ENCODE peak calls at places on chromosome 19, in nine cellular contexts. L, S, D, T, X, B, C, W and E are unnamed samples. For H3K4me1, the result is how much of the 10 kb centered on the place peaks cover.

GRCh38 chr19:5672708-5673459 is 7.4 kb downstream of the MICOS13 start:
- DNase-seq in X (no peak), D (no peak), L (no peak), T (no peak), C (no peak), S (no peak), B (no peak), W (no peak), E (no peak)

GRCh38 chr19:2164020-2164988 is 571 bp downstream of the DOT1L start:
- DNase-seq in D (no peak), C (peak), T (no peak), W (no peak), S (no peak), L (no peak), X (no peak), B (no peak), E (no peak)

GRCh38 chr19:1098177-1099051 is 3.2 kb upstream of the POLR2E start:
- DNase-seq in W (no peak), B (no peak), T (no peak), D (no peak), L (peak), C (peak), X (no peak), S (no peak), E (no peak)

GRCh38 chr19:13012690-13013608 is 17.7 kb downstream of the NFIX start:
- DNase-seq in L (peak), C (peak), T (peak), B (no peak), W (no peak), S (no peak), D (no peak), X (no peak), E (peak)

GRCh38 chr19:3302755-3303154 is 63.6 kb upstream of the NFIC start:
- DNase-seq in C (no peak), X (no peak), B (no peak), D (peak), W (no peak), T (no peak), L (no peak), S (no peak), E (no peak)

GRCh38 chr19:46955114-46955812 is 64.4 kb upstream of the NPAS1 start:
- DNase-seq in L (no peak), D (no peak), B (no peak), X (no peak), T (no peak), C (no peak), S (no peak), W (no peak), E (peak)

GRCh38 chr19:50836543-50837195 is 3.3 kb upstream of the KLK15 start:
- DNase-seq in B (no peak), C (no peak), S (no peak), W (no peak), X (peak), D (no peak), L (peak), T (no peak), E (no peak)

GRCh38 chr19:38727306-38727867 is 16.9 kb downstream of the CAPN12 start:
- DNase-seq in W (no peak), D (no peak), B (peak), X (no peak), S (no peak), L (no peak), C (no peak), T (no peak), E (no peak)

GRCh38 chr19:2586196-2586595 is 110.3 kb downstream of the GADD45B start:
- DNase-seq in X (no peak), T (no peak), S (no peak), L (no peak), B (no peak), D (no peak), W (no peak), C (no peak), E (no peak)

GRCh38 chr19:50932690-50933083 is 20.2 kb downstream of the KLK5 start:
- DNase-seq in S (no peak), T (no peak), X (no peak), L (no peak), B (no peak), C (no peak), D (no peak), W (no peak), E (no peak)

GRCh38 chr19:3578390-3578789 is 5.6 kb downstream of the HMG20B start:
- DNase-seq in S (no peak), X (no peak), D (no peak), B (no peak), T (no peak), C (no peak), L (no peak), W (no peak), E (no peak)

GRCh38 chr19:39405930-39406655 is 554 bp upstream of the ZFP36 start:
- DNase-seq in X (no peak), D (no peak), C (peak), L (peak), W (no peak), T (no peak), S (no peak), B (no peak), E (peak)

GRCh38 chr19:3309724-3310123 is 56.7 kb upstream of the NFIC start:
- DNase-seq in B (no peak), C (no peak), L (no peak), T (no peak), X (no peak), D (no peak), S (no peak), W (no peak), E (no peak)

GRCh38 chr19:55559684-55560083 is 14.3 kb upstream of the SBK3 start:
- DNase-seq in S (no peak), X (no peak), C (no peak), W (no peak), L (no peak), D (no peak), B (no peak), T (no peak), E (no peak)

GRCh38 chr19:33769208-33769607 is 27.5 kb upstream of the KCTD15 start:
- DNase-seq in S (no peak), L (no peak), T (no peak), W (no peak), C (no peak), D (no peak), B (no peak), X (no peak), E (no peak)

GRCh38 chr19:38149597-38149996 is 74.4 kb downstream of the DPF1 start:
- DNase-seq in C (no peak), W (no peak), X (no peak), D (no peak), T (no peak), S (no peak), L (no peak), B (no peak), E (no peak)

GRCh38 chr19:12833747-12834417 is 497 bp downstream of the RTBDN start:
- DNase-seq in T (no peak), B (no peak), S (no peak), W (no peak), D (no peak), X (peak), L (peak), C (no peak), E (no peak)

GRCh38 chr19:34220472-34221063 is 33.8 kb upstream of the GARRE1 start:
- DNase-seq in D (peak), T (peak), X (peak), S (no peak), L (peak), C (no peak), W (no peak), B (peak), E (peak)

GRCh38 chr19:7394728-7395359 is 46.1 kb downstream of the ARHGEF18 start:
- DNase-seq in D (peak), W (peak), C (peak), S (peak), L (peak), X (peak), B (peak), T (peak), E (peak)

GRCh38 chr19:46471116-46471733 is at the start of gene PNMA8A:
- DNase-seq in B (peak), W (no peak), T (peak), X (peak), D (no peak), L (peak), S (no peak), C (peak), E (peak)

GRCh38 chr19:42529248-42529764 is 1.0 kb upstream of the CEACAM1 start:
- DNase-seq in C (no peak), X (peak), W (no peak), B (peak), D (peak), L (peak), S (no peak), T (no peak), E (peak)

GRCh38 chr19:33678796-33679195 is 57.0 kb downstream of the CHST8 start:
- DNase-seq in D (no peak), T (no peak), L (no peak), S (no peak), C (peak), X (no peak), B (no peak), W (no peak), E (peak)

GRCh38 chr19:13181747-13182388 is 31.7 kb downstream of the IER2 start:
- DNase-seq in S (no peak), D (no peak), L (peak), C (no peak), X (peak), W (no peak), T (peak), B (peak), E (peak)

GRCh38 chr19:35732540-35733179 is 9.6 kb downstream of the IGFLR1 start:
- DNase-seq in L (no peak), W (no peak), T (no peak), B (no peak), C (no peak), X (no peak), D (no peak), S (no peak), E (no peak)

GRCh38 chr19:48556163-48556562 is 4.2 kb downstream of the SULT2B1 start:
- DNase-seq in S (no peak), B (no peak), X (no peak), W (no peak), C (no peak), L (peak), T (no peak), D (no peak), E (no peak)

GRCh38 chr19:46902402-46902766 is 41.6 kb downstream of the ARHGAP35 start:
- DNase-seq in L (no peak), S (no peak), W (no peak), B (no peak), D (peak), C (peak), X (no peak), T (no peak), E (no peak)

GRCh38 chr19:19110410-19111137 is 27.7 kb downstream of the TMEM161A start:
- DNase-seq in X (no peak), D (no peak), T (peak), S (no peak), B (no peak), W (no peak), C (no peak), L (no peak), E (no peak)
- H3K4me1 ChIP-seq in X (under half), D (under half), T (under half), S (under half), B (under half), W (under half), C (under half), L (under half), E (under half)

DNA sequence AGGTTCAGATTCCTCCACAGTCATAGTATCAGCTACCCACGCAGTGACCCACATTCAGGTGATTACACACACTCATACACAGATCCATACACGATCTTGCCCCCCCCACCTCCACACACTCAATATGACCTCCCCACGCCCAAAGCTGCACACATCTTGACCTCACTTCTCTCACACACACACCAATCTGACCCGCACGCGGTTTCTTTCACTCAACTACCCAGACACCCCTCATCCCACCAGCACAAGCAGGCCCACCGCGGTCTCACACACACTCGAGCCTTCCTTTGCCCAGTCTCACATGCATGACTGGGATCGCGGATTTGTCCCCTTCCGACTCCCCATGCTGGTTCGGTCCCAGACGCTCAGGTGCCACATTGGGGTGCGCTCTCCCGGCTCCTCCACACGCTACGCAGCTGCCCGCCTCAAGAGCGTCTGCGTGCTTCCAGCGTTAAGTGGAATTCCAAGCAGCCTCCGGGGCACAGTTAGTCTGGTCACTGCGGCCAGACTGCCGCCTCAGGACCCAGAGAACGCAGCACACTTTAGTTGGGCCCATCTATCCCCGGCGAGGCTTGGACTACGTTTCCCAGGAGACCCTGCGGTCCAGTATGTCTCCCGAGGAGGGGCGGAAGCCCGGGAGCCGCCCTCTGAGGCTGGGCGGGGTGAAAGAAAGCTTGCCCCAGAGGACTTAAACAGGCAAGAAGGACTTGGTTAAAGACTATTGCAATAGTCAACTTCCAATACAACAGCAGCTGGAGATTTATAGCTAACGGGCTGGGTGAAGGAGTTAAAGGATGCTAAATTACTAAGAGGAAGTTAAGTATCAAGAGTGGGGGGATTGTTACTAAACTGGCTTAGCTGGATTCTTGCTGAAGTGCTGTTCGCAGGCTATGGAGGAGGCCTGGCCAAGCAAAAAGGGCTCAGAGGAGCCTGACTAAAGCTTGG is 703 bp upstream of the ZNF345 start:
- DNase-seq in B (peak), W (peak), D (no peak), C (peak), S (peak), T (peak), X (peak), L (peak), E (peak)
- TF ChIP-seq POLR2A in B (no peak), W (no peak), D (no peak), C (no peak), S (peak), T (peak), X (peak), L (peak), E (no peak)

DNA sequence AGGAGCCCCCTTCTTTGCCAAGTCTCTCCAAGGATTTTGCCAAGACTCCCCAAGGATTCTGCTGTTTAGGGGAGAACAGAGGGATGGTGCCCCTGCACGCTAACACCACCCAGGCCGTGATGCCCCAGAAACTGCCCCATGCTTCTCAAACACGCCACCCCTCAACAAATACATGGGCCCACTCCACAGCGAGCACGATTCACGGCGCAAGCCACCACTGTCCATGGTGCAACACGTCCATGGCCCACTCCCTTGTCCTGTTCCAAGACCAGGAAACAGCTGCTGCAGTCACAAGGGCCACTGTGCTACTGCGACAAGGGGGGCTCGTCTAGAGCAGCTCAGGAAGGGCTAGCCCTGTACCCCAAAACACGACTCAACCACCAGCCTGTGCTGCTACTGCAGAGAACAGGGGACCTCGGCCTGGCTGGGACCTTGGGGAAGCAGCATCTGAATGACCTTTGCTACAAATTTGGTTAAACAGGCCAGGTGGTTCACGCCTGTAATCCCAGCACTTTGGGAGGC is 36.5 kb upstream of the ISYNA1 start:
- DNase-seq in T (no peak), L (no peak), C (no peak), X (no peak), D (no peak), B (no peak), W (no peak), S (no peak), E (no peak)
- H3K4me1 ChIP-seq in T (under half), L (half or more), C (under half), X (half or more), D (under half), B (under half), W (half or more), S (under half), E (under half)

GRCh38 chr19:18519962-18520847 is 1.7 kb downstream of the ELL start:
- DNase-seq in X (peak), L (peak), B (peak), S (no peak), T (peak), D (peak), C (peak), W (no peak), E (peak)
- TF ChIP-seq POLR2A in X (peak), L (peak), B (no peak), S (no peak), T (no peak), D (no peak), C (no peak), W (no peak), E (no peak)

DNA sequence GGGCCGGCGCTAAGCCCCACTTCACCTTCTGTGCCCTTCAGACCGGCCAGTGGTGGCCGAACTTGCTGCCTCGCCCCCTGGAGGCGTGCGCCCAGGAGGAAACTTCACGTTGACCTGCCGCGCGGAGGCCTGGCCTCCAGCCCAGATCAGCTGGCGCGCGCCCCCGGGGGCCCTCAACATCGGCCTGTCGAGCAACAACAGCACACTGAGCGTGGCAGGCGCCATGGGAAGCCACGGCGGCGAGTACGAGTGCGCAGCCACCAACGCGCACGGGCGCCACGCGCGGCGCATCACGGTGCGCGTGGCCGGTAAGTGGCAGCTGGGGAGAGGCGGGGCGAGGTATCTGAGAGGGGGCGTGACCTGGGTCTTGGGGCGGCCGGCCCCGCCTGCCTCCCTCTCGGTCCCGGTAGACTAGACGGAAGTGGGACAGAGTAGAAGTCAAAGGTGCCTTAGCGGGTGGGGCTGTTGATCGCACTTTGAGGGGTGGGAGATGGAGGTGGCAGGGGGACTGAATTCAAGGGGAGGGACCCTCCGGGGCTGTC is 5.6 kb downstream of the ICAM5 start:
- DNase-seq in T (no peak), L (peak), D (no peak), B (no peak), W (no peak), S (no peak), C (no peak), X (no peak), E (peak)
- H3K4me1 ChIP-seq in T (under half), L (under half), D (under half), B (under half), W (half or more), S (under half), C (under half), X (under half), E (under half)

GRCh38 chr19:49690656-49691242 is at the start of gene CPT1C:
- DNase-seq in D (no peak), L (peak), X (peak), C (peak), T (peak), W (peak), S (no peak), B (peak), E (peak)
- TF ChIP-seq POLR2A in D (no peak), L (peak), X (peak), C (no peak), T (peak), W (no peak), S (peak), B (no peak), E (no peak)